ENCODE peak calls at places on chromosomes 3 and 15, in five cellular contexts. N is ascending aorta, C is foreskin fibroblast, Z is ovary, J is MM.1S. R is an unnamed sample.

GRCh38 chr3:43641306-43642114 is 19.7 kb upstream of the ANO10 start:
- DNase-seq in N (no peak), C (no peak), Z (no peak), J (no peak), R (no peak)

GRCh38 chr3:136818191-136818850 is 605 bp upstream of the SLC35G2 start:
- DNase-seq in N (peak; percentile 10), C (peak; percentile 82), Z (peak; percentile 20), J (no peak), R (peak; percentile 31)

GRCh38 chr15:61422773-61423172 is 193.7 kb upstream of the RORA start:
- DNase-seq in N (no peak), C (no peak), Z (no peak), J (no peak), R (no peak)

GRCh38 chr15:90031231-90031791 is 30.2 kb downstream of the ZNF710 start:
- DNase-seq in N (no peak), C (peak; percentile 28), Z (no peak), J (peak; percentile 92), R (no peak)

GRCh38 chr3:13655074-13655913 is 106.4 kb downstream of the FBLN2 start:
- DNase-seq in N (no peak), C (no peak), Z (no peak), J (no peak), R (no peak)

GRCh38 chr3:139286241-139286640 is 57.6 kb upstream of the MRPS22 start:
- DNase-seq in N (no peak), C (no peak), Z (no peak), J (no peak), R (no peak)

GRCh38 chr3:72021531-72021930 is 236.6 kb upstream of the PROK2 start:
- DNase-seq in N (no peak), C (no peak), Z (no peak), J (no peak), R (no peak)

GRCh38 chr3:186790261-186790981 is 7.0 kb downstream of the EIF4A2 start:
- DNase-seq in N (no peak), C (peak; percentile 61), Z (no peak), J (peak; percentile 54), R (no peak)

GRCh38 chr15:38554354-38554753 is 10.3 kb downstream of the RASGRP1 start:
- DNase-seq in N (no peak), C (no peak), Z (no peak), J (no peak), R (no peak)

GRCh38 chr3:32630266-32630665 is 54.7 kb upstream of the CNOT10 start:
- DNase-seq in N (no peak), C (peak; percentile 17), Z (no peak), J (no peak), R (no peak)

GRCh38 chr3:9947025-9947995 is 4.9 kb downstream of the PRRT3 start:
- DNase-seq in N (no peak), C (peak; percentile 83), Z (peak; percentile 68), J (no peak), R (no peak)
- TF ChIP-seq CTCF in N (peak; percentile 56), C (peak; percentile 50), Z (peak; percentile 54), J (no peak), R (no peak)

GRCh38 chr15:40306908-40307307 is 827 bp downstream of the PLCB2 start:
- DNase-seq in N (no peak), C (no peak), Z (no peak), J (no peak), R (no peak)

GRCh38 chr15:40309344-40309862 is 1.7 kb upstream of the PLCB2 start:
- DNase-seq in N (no peak), C (no peak), Z (no peak), J (no peak), R (no peak)

GRCh38 chr15:40308844-40309189 is 1.1 kb upstream of the PLCB2 start:
- DNase-seq in N (no peak), C (no peak), Z (no peak), J (no peak), R (no peak)

GRCh38 chr15:40306371-40306770 is 1.4 kb downstream of the PLCB2 start:
- DNase-seq in N (no peak), C (no peak), Z (no peak), J (no peak), R (no peak)

DNA sequence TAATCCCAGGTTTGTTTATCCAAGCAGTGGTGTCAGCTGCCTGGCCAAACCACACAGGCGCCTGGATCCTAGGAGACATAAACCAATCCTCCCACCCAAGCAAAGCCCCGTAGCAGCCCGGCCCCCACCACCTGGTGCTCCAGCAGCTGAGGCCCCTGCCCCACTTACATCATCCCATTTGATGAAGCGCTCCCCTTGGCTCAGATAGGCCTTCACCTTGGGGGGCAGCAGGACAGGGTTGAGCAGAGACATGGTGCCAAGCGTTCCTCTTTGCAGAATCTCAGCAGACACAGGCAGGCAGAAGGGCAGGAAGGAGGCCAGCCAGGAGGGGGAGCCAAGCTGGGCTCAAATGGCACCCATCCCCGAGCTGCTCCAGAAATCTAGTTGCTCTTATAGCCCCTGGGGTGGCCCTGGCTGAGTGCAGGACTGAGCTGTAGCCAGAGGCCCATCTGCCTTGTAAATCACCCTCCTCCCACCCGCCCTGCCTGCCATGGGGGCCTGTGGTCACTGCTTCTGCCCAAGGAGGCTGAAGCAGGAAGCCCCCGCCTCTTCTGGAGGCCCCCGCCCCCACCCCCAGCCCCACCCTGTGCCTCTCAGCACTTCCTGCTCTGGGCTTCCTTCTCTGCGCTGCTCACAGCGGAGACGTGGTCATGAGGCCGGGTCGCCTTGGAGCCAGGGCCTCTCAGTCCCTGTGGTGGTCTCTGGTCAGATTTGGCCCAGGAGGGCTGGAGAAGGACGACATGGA is at the start of gene PLCB2:
- DNase-seq in N (no peak), C (no peak), Z (no peak), J (no peak), R (no peak)
- TF ChIP-seq CTCF in N (no peak), C (no peak), Z (no peak), J (peak; percentile 29), R (no peak)

DNA sequence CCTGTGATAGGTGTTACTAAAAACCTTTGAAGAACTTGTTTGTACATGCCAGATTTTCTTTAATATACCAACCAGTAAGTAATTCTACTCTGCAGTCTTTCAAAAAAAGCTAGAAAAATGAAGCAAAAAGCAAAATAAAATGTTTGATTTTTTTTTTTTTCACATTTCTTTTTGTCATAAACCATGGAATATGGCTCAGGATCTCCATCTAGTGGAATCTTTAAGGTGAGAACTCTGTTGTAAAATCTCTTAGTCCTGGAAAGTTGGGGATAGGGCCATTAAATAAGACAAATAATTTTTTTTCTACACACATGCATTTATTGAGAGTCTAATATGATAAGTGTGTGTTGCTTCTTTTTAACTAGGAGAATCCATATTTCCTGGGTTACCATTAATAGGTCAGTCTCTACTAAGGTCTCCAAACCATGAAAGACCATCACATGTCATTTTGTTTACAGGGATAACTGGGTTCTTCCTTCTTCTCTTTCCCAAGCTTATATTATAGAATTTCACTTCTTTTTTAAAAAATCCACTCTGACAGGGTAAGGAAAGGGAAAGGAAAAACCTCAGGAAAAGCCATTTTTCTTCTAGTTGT is 84.6 kb downstream of the SLC9A9 start:
- DNase-seq in N (no peak), C (no peak), Z (no peak), J (no peak), R (no peak)
- TF ChIP-seq CTCF in N (peak; percentile 15), C (peak; percentile 28), Z (no peak), J (no peak), R (no peak)

DNA sequence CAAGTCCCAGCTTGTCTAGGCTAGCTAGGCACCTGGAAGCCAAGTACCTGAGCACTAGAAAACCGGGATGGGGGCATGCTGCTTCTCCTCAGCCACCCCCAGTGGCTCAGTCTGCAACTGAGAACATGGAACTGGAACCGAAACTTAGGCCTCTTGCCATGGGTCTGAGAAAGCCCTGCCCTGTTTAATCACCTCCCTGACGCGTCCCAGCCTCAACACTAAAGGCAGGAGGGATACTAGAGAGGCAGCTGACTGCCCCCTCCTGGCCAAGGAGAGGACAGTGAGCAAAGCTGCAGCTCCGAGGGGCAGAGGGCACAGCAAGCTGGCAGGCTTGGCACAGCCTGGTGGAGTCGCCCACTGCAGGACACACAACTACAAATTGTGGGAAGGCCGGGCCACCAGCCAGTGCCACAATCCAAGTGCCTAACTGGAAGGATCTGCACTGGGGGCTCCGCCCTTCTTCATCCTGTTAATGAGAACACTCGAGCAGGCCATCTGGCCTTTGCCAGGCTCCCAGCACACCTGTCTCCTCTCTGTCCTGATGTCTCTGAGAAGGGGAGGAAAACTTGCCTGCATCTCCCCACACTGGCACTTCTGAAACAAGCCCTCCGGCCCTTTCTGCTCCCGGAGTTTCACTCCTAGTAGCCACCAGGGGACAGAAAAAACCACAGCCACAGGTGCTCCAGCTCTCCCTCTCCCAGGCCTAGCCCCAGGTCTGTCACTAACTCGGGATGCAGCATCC is 53.7 kb downstream of the BDH1 start:
- DNase-seq in N (no peak), C (no peak), Z (no peak), J (peak; percentile 94), R (no peak)
- TF ChIP-seq CTCF in N (peak; percentile 44), C (peak; percentile 44), Z (no peak), J (peak; percentile 99), R (no peak)

GRCh38 chr3:75337226-75337900 is 326.8 kb upstream of the FRG2C start:
- DNase-seq in N (no peak), C (no peak), Z (no peak), J (peak; percentile 30), R (no peak)

GRCh38 chr3:75338342-75338741 is 325.8 kb upstream of the FRG2C start:
- DNase-seq in N (no peak), C (no peak), Z (no peak), J (peak; percentile 71), R (no peak)

GRCh38 chr3:75342425-75342824 is 321.7 kb upstream of the FRG2C start:
- DNase-seq in N (no peak), C (no peak), Z (no peak), J (no peak), R (no peak)

GRCh38 chr3:75341324-75342067 is 322.6 kb upstream of the FRG2C start:
- DNase-seq in N (no peak), C (no peak), Z (no peak), J (no peak), R (no peak)
- TF ChIP-seq CTCF in N (no peak), C (no peak), Z (no peak), J (no peak), R (no peak)

GRCh38 chr3:156802827-156803606 is 23.1 kb upstream of the LEKR1 start:
- DNase-seq in N (no peak), C (no peak), Z (no peak), J (no peak), R (no peak)
- TF ChIP-seq CTCF in N (no peak), C (no peak), Z (no peak), J (no peak), R (no peak)

R was measured in omental fat pad.